ENCODE peak calls at places on chromosomes 13 and 19, in six cellular contexts. U, C, X, W, F and J are unnamed samples.
A peak's percentile ranks its signal among the peaks of the same experiment; 100 is the strongest.

GRCh38 chr19:8194528-8195275 is 14.5 kb upstream of the CERS4 start:
- DNase-seq in W (no peak), C (no peak), X (no peak), U (no peak), F (no peak), J (no peak)

GRCh38 chr19:40803857-40804782 is 5.1 kb downstream of the EGLN2 start:
- DNase-seq in F (no peak), X (no peak), U (no peak), C (peak; percentile 71), W (peak; percentile 64), J (no peak)

GRCh38 chr19:33689886-33690285 is 68.1 kb downstream of the CHST8 start:
- DNase-seq in U (no peak), X (no peak), W (no peak), F (no peak), C (no peak), J (no peak)

GRCh38 chr13:40776681-40777165 is 5.7 kb upstream of the MRPS31 start:
- DNase-seq in W (no peak), C (no peak), F (peak; percentile 55), U (peak; percentile 87), X (no peak), J (peak; percentile 63)

GRCh38 chr19:1265611-1266115 is 3.5 kb upstream of the CIRBP start:
- DNase-seq in F (peak; percentile 80), U (peak; percentile 98), W (peak; percentile 43), X (no peak), C (no peak), J (peak; percentile 54)

GRCh38 chr19:1469936-1470863 is 8.8 kb downstream of the C19orf25 start:
- DNase-seq in U (no peak), F (no peak), W (peak; percentile 71), C (peak; percentile 79), X (peak; percentile 78), J (no peak)

GRCh38 chr19:32231691-32232090 is 113.7 kb upstream of the ZNF507 start:
- DNase-seq in F (no peak), W (no peak), U (no peak), X (peak; percentile 24), C (no peak), J (no peak)

GRCh38 chr13:26988059-26988769 is 183.4 kb downstream of the USP12 start:
- DNase-seq in C (no peak), X (no peak), F (no peak), U (no peak), W (no peak), J (no peak)

GRCh38 chr19:16190736-16191135 is 5.5 kb downstream of the FAM32A start:
- DNase-seq in X (no peak), C (no peak), U (no peak), F (no peak), W (no peak), J (no peak)

GRCh38 chr13:92804346-92804745 is 422.3 kb upstream of the GPC6 start:
- DNase-seq in F (peak; percentile 64), X (no peak), C (no peak), W (no peak), U (no peak), J (no peak)

GRCh38 chr19:42250249-42250665 is 4.7 kb downstream of the ERF start:
- DNase-seq in X (no peak), C (no peak), U (no peak), W (no peak), F (no peak), J (no peak)

GRCh38 chr19:5717215-5717614 is 2.7 kb downstream of the LONP1 start:
- DNase-seq in C (no peak), F (no peak), W (no peak), X (no peak), U (no peak), J (no peak)

GRCh38 chr19:37981785-37982475 is 74.9 kb downstream of the SIPA1L3 start:
- DNase-seq in X (no peak), W (no peak), C (no peak), U (peak; percentile 67), F (peak; percentile 94), J (peak; percentile 52)

GRCh38 chr13:51063909-51064308 is 47.2 kb downstream of the C13orf42 start:
- DNase-seq in X (peak; percentile 39), F (no peak), U (no peak), W (no peak), C (no peak), J (no peak)

GRCh38 chr13:26646603-26647002 is 89.1 kb downstream of the WASF3 start:
- DNase-seq in U (no peak), W (peak; percentile 80), C (no peak), F (no peak), X (no peak), J (no peak)

GRCh38 chr13:110130431-110130830 is 176.5 kb downstream of the COL4A1 start:
- DNase-seq in F (no peak), C (no peak), U (no peak), X (no peak), W (no peak), J (no peak)

GRCh38 chr19:45886427-45887310 is 728 bp upstream of the IRF2BP1 start:
- DNase-seq in C (peak; percentile 93), W (peak; percentile 97), F (peak; percentile 92), X (peak; percentile 93), U (peak; percentile 97), J (peak; percentile 91)

GRCh38 chr13:107518292-107518691 is 697.0 kb downstream of the LIG4 start:
- DNase-seq in C (no peak), U (peak; percentile 34), F (peak; percentile 48), X (no peak), W (no peak), J (no peak)

GRCh38 chr19:50417138-50417849 is 1.4 kb upstream of the SPIB start:
- DNase-seq in U (no peak), W (no peak), C (peak; percentile 40), F (no peak), X (no peak), J (no peak)

GRCh38 chr19:46704379-46705076 is 12.4 kb downstream of the PRKD2 start:
- DNase-seq in X (peak; percentile 100), W (peak; percentile 72), C (peak; percentile 88), F (no peak), U (peak; percentile 48), J (peak; percentile 84)

GRCh38 chr13:74135306-74136088 is 1.3 kb upstream of the KLF12 start:
- DNase-seq in U (peak; percentile 78), X (peak; percentile 84), F (peak; percentile 75), C (peak; percentile 76), W (peak; percentile 89), J (peak; percentile 27)

GRCh38 chr13:50162001-50162400 is 146.8 kb downstream of the KCNRG start:
- DNase-seq in F (peak; percentile 44), C (no peak), W (peak; percentile 14), U (peak; percentile 38), X (no peak), J (no peak)

GRCh38 chr13:71877280-71877653 is 10.3 kb upstream of the DACH1 start:
- DNase-seq in X (peak; percentile 49), C (peak; percentile 68), F (no peak), U (peak; percentile 11), W (peak; percentile 81), J (peak; percentile 13)
- H3K9ac ChIP-seq in X (no peak overlapping the region), C (no peak overlapping the region), F (no peak overlapping the region), U (no peak overlapping the region), W (no peak overlapping the region), J (no peak overlapping the region)

GRCh38 chr19:3225677-3226093 is 1.2 kb downstream of the CELF5 start:
- DNase-seq in U (no peak), W (peak; percentile 21), F (no peak), X (no peak), C (no peak), J (no peak)

GRCh38 chr19:3222709-3223108 is 1.8 kb upstream of the CELF5 start:
- DNase-seq in F (no peak), X (no peak), C (no peak), W (no peak), U (no peak), J (no peak)

GRCh38 chr19:3220576-3220975 is 3.9 kb upstream of the CELF5 start:
- DNase-seq in X (no peak), C (no peak), F (no peak), W (no peak), U (no peak), J (no peak)

GRCh38 chr19:3227054-3227626 is 2.7 kb downstream of the CELF5 start:
- DNase-seq in C (no peak), W (no peak), F (no peak), U (no peak), X (no peak), J (no peak)

DNA sequence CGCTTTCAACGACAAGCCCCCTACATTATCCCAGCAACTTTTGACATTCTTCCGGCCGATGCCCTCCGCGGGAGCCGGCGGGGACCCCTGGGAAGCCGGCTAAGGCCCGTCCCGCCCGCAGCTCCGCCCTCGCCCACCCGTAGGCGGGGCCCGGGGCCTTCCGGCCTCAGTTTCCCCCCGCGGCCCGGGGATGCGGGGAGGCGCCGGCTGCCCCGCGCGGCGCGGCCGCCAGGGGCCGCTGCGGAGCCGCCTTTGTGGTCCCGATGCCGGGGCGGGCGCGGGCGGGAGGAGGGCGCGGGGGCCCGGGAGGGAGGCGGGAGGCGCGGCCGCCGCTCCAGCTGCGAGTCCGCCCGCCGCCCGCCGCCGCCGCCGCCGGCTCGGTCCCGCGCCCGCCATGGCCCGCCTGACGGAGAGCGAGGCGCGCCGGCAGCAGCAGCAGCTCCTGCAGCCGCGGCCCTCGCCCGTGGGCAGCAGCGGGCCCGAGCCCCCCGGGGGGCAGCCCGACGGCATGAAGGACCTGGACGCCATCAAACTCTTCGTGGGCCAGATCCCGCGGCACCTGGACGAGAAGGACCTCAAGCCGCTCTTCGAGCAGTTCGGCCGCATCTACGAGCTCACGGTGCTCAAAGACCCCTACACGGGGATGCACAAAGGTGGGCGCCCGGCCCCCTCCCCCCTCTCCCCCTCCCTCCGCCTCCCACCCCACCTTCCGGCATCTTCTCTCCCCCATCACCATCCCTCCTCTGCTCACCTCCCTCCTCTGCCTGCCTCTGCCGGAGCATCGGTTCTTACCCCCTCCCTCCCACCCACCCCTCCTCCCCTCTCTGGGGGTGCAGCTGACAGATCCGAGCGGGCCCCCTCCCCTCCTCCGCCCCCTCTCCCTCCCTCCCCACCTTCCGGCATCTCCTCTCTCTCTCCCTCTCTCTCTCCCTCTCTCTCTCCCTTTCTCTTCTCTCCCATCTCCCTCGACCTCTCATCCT is at the start of gene CELF5:
- DNase-seq in C (peak; percentile 57), U (peak; percentile 32), W (peak; percentile 44), F (no peak), X (peak; percentile 86), J (peak; percentile 42)
- H3K18ac ChIP-seq in C (no peak within 1 kb of the TSS), U (no peak within 1 kb of the TSS), W (no peak within 1 kb of the TSS), F (no peak within 1 kb of the TSS), X (peak within 1 kb of the TSS; percentile 87), J (no peak within 1 kb of the TSS)

DNA sequence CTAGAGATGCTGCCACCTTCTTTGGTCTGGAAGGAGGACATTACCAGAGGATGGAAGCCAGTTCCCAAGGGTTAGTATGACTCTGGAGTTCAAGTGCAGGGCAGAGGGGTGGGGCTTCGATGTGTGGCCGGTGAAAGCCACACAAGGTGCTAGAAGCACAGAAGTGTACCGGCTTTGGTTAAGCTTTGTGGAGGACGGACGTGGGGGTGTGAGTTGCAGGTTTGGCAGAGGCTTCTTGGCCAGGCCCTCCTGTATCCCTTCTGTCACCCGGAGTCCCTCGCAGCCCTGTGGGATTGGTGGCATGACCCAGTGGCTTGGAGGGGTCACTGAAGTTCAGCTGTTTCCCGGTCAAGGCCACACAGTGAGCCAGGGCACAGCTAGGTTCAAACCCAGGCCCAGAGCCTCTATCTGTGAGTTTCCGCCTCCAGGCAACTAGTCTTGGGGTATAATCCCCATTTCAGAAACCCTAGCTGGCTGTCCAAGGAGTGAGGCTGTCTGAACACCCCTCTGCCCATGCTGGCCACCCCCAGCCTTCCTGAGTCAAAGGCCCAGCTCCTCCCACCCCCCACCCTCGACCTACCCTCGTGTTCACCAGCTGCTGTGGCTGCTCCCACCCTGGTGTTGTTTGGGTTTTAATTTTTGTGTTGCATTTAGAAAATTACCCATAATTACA is 4.6 kb upstream of the SSBP4 start:
- DNase-seq in C (peak; percentile 35), X (no peak), W (no peak), F (no peak), U (no peak), J (no peak)
- H3K9ac ChIP-seq in C (no peak overlapping the region), X (no peak overlapping the region), W (no peak overlapping the region), F (peak overlapping the region; percentile 50), U (peak overlapping the region; percentile 95), J (no peak overlapping the region)

GRCh38 chr19:14363203-14364097 is 17.8 kb upstream of the ADGRE5 start:
- DNase-seq in U (peak; percentile 58), X (peak; percentile 88), F (peak; percentile 42), W (peak; percentile 91), C (peak; percentile 92), J (no peak)
- H3K18ac ChIP-seq in U (peak overlapping the region; percentile 37), X (peak overlapping the region; percentile 64), F (peak overlapping the region; percentile 50), W (peak overlapping the region; percentile 81), C (peak overlapping the region; percentile 90), J (peak overlapping the region; percentile 26)